ENCODE peak calls at places on chromosomes 5 and 9, in four cellular contexts. M, J, Y and X are unnamed samples.

GRCh38 chr5:150781706-150782614 is 3.4 kb downstream of the SMIM3 start:
- DNase-seq in M (peak), J (no peak), Y (no peak), X (no peak)

GRCh38 chr9:32524558-32525461 is 1.2 kb downstream of the RIGI start:
- DNase-seq in M (no peak), J (no peak), Y (no peak), X (no peak)

GRCh38 chr5:127072861-127073846 is at the start of gene C5orf63:
- DNase-seq in M (peak), J (peak), Y (peak), X (peak)

GRCh38 chr5:80399553-80400239 is 8.2 kb upstream of the ZFYVE16 start:
- DNase-seq in M (peak), J (no peak), Y (peak), X (no peak)

GRCh38 chr9:134208981-134209725 is 44.8 kb upstream of the RNU6ATAC start:
- DNase-seq in M (no peak), J (no peak), Y (no peak), X (no peak)

GRCh38 chr5:137753227-137753985 is 757 bp downstream of the HNRNPA0 start:
- DNase-seq in M (no peak), J (peak), Y (peak), X (no peak)

GRCh38 chr5:143570989-143571388 is 167.5 kb upstream of the NR3C1 start:
- DNase-seq in M (no peak), J (no peak), Y (no peak), X (no peak)

GRCh38 chr9:801399-802071 is 40.0 kb upstream of the DMRT1 start:
- DNase-seq in M (peak), J (no peak), Y (no peak), X (no peak)

GRCh38 chr5:79512692-79513518 is 1.0 kb downstream of the HOMER1 start:
- DNase-seq in M (peak), J (no peak), Y (no peak), X (no peak)

GRCh38 chr5:135626636-135627035 is 47.8 kb upstream of the CXCL14 start:
- DNase-seq in M (no peak), J (no peak), Y (no peak), X (no peak)

GRCh38 chr9:22097712-22098111 is 88.6 kb upstream of the CDKN2B start:
- DNase-seq in M (peak), J (no peak), Y (no peak), X (no peak)

GRCh38 chr5:167579701-167580045 is 711.8 kb upstream of the WWC1 start:
- DNase-seq in M (peak), J (no peak), Y (no peak), X (no peak)

GRCh38 chr5:170159101-170159698 is 53.5 kb downstream of the FOXI1 start:
- DNase-seq in M (peak), J (no peak), Y (no peak), X (peak)

GRCh38 chr5:14510156-14510734 is 71.3 kb upstream of the OTULINL start:
- DNase-seq in M (peak), J (no peak), Y (no peak), X (no peak)

GRCh38 chr5:143860211-143860610 is 48.2 kb downstream of the HMHB1 start:
- DNase-seq in M (no peak), J (no peak), Y (peak), X (no peak)

GRCh38 chr9:34502471-34503335 is 20.1 kb downstream of the ENHO start:
- DNase-seq in M (no peak), J (no peak), Y (no peak), X (no peak)

GRCh38 chr5:38640012-38640395 is 83.6 kb upstream of the LIFR start:
- DNase-seq in M (peak), J (no peak), Y (no peak), X (no peak)

GRCh38 chr9:78131969-78132687 is 100.5 kb upstream of the GNAQ start:
- DNase-seq in M (peak), J (no peak), Y (no peak), X (no peak)

GRCh38 chr5:5150667-5151066 is 10.5 kb downstream of the ADAMTS16 start:
- DNase-seq in M (no peak), J (no peak), Y (no peak), X (no peak)

GRCh38 chr5:88283690-88284089 is 15.0 kb upstream of the TMEM161B start:
- DNase-seq in M (no peak), J (no peak), Y (no peak), X (no peak)

GRCh38 chr5:178392998-178393397 is 160.4 kb upstream of the PHYKPL start:
- DNase-seq in M (no peak), J (no peak), Y (no peak), X (no peak)

GRCh38 chr5:140259509-140259908 is 43.4 kb downstream of the PFDN1 start:
- DNase-seq in M (no peak), J (no peak), Y (no peak), X (no peak)

GRCh38 chr5:166358127-166358840 is 1933.2 kb upstream of the WWC1 start:
- DNase-seq in M (no peak), J (no peak), Y (no peak), X (no peak)

GRCh38 chr5:71937906-71938698 is 169.2 kb upstream of the MAP1B start:
- DNase-seq in M (no peak), J (no peak), Y (no peak), X (no peak)

GRCh38 chr5:31114817-31115216 is 78.7 kb upstream of the CDH6 start:
- DNase-seq in M (no peak), J (no peak), Y (no peak), X (no peak)